ENCODE peak calls at places on chromosome 15, in five cellular contexts. One of them, this sample, is unnamed.

GRCh38 chr15:51782357-51782896 is 31.0 kb downstream of the TMOD2 start:
- DNase-seq in CD4-positive, alpha-beta memory T cell: no peak
- DNase-seq in stomach: no peak
- DNase-seq in K562: peak; percentile 41
- DNase-seq in GM12865: peak; percentile 14
- DNase-seq in this sample: no peak

GRCh38 chr15:87567399-87567798 is 689.1 kb downstream of the NTRK3 start:
- DNase-seq in K562: no peak
- DNase-seq in stomach: no peak
- DNase-seq in GM12865: no peak
- DNase-seq in CD4-positive, alpha-beta memory T cell: no peak
- DNase-seq in this sample: no peak

GRCh38 chr15:63454812-63455211 is 49.6 kb upstream of the USP3 start:
- DNase-seq in CD4-positive, alpha-beta memory T cell: no peak
- DNase-seq in K562: no peak
- DNase-seq in stomach: no peak
- DNase-seq in GM12865: no peak
- DNase-seq in this sample: no peak

GRCh38 chr15:42392309-42393024 is 33.2 kb downstream of the CAPN3 start:
- DNase-seq in CD4-positive, alpha-beta memory T cell: no peak
- DNase-seq in stomach: peak; percentile 9
- DNase-seq in K562: no peak
- DNase-seq in GM12865: no peak
- DNase-seq in this sample: no peak

GRCh38 chr15:69224383-69224782 is 63.9 kb downstream of the GLCE start:
- DNase-seq in GM12865: no peak
- DNase-seq in stomach: peak; percentile 58
- DNase-seq in K562: no peak
- DNase-seq in CD4-positive, alpha-beta memory T cell: no peak
- DNase-seq in this sample: no peak

GRCh38 chr15:42608110-42608531 is 32.7 kb downstream of the STARD9 start:
- DNase-seq in GM12865: peak; percentile 72
- DNase-seq in K562: no peak
- DNase-seq in stomach: no peak
- DNase-seq in CD4-positive, alpha-beta memory T cell: peak; percentile 56
- DNase-seq in this sample: peak; percentile 34

GRCh38 chr15:73865904-73866303 is 7.5 kb upstream of the TBC1D21 start:
- DNase-seq in stomach: peak; percentile 7
- DNase-seq in GM12865: no peak
- DNase-seq in K562: no peak
- DNase-seq in CD4-positive, alpha-beta memory T cell: no peak
- DNase-seq in this sample: no peak

GRCh38 chr15:69794643-69795461 is 302.9 kb downstream of the TLE3 start:
- DNase-seq in GM12865: no peak
- DNase-seq in CD4-positive, alpha-beta memory T cell: no peak
- DNase-seq in K562: no peak
- DNase-seq in stomach: no peak
- DNase-seq in this sample: peak; percentile 34

GRCh38 chr15:70035719-70036077 is 62.0 kb downstream of the TLE3 start:
- DNase-seq in K562: no peak
- DNase-seq in GM12865: peak; percentile 90
- DNase-seq in CD4-positive, alpha-beta memory T cell: no peak
- DNase-seq in stomach: no peak
- DNase-seq in this sample: no peak

GRCh38 chr15:88454867-88455810 is 12.0 kb downstream of the MRPL46 start:
- DNase-seq in GM12865: peak; percentile 68
- DNase-seq in K562: peak; percentile 57
- DNase-seq in stomach: peak; percentile 67
- DNase-seq in CD4-positive, alpha-beta memory T cell: no peak
- DNase-seq in this sample: peak; percentile 82

GRCh38 chr15:40767838-40768491 is 1.8 kb upstream of the C15orf62 start:
- DNase-seq in GM12865: no peak
- DNase-seq in stomach: no peak
- DNase-seq in CD4-positive, alpha-beta memory T cell: no peak
- DNase-seq in K562: no peak
- DNase-seq in this sample: no peak

GRCh38 chr15:40770147-40770721 is 454 bp downstream of the C15orf62 start:
- DNase-seq in CD4-positive, alpha-beta memory T cell: no peak
- DNase-seq in GM12865: no peak
- DNase-seq in stomach: peak; percentile 59
- DNase-seq in K562: no peak
- DNase-seq in this sample: no peak

GRCh38 chr15:40769310-40770146 is at the start of gene C15orf62:
- DNase-seq in K562: no peak
- DNase-seq in stomach: peak; percentile 73
- DNase-seq in GM12865: peak; percentile 76
- DNase-seq in CD4-positive, alpha-beta memory T cell: peak; percentile 48
- DNase-seq in this sample: peak; percentile 34

GRCh38 chr15:40766906-40767837 is 2.6 kb upstream of the C15orf62 start:
- DNase-seq in CD4-positive, alpha-beta memory T cell: no peak
- DNase-seq in GM12865: no peak
- DNase-seq in stomach: no peak
- DNase-seq in K562: no peak
- DNase-seq in this sample: peak; percentile 45

GRCh38 chr15:40768492-40769309 is 1.1 kb upstream of the C15orf62 start:
- DNase-seq in stomach: peak; percentile 53
- DNase-seq in GM12865: peak; percentile 34
- DNase-seq in K562: no peak
- DNase-seq in CD4-positive, alpha-beta memory T cell: no peak
- DNase-seq in this sample: no peak
- H3K4me3 ChIP-seq in stomach: no peak overlapping the region
- H3K4me3 ChIP-seq in GM12865: peak overlapping the region; percentile 18
- H3K4me3 ChIP-seq in K562: no peak overlapping the region
- H3K4me3 ChIP-seq in CD4-positive, alpha-beta memory T cell: no peak overlapping the region
- H3K4me3 ChIP-seq in this sample: no peak overlapping the region

GRCh38 chr15:78641876-78642275 is 866 bp upstream of the CHRNB4 start:
- DNase-seq in K562: no peak
- DNase-seq in stomach: no peak
- DNase-seq in GM12865: no peak
- DNase-seq in CD4-positive, alpha-beta memory T cell: no peak
- DNase-seq in this sample: no peak
- H3K4me3 ChIP-seq in K562: no peak overlapping the region
- H3K4me3 ChIP-seq in stomach: no peak overlapping the region
- H3K4me3 ChIP-seq in GM12865: no peak overlapping the region
- H3K4me3 ChIP-seq in CD4-positive, alpha-beta memory T cell: no peak overlapping the region
- H3K4me3 ChIP-seq in this sample: no peak overlapping the region

GRCh38 chr15:29162411-29162810 is 107.2 kb downstream of the NSMCE3 start:
- DNase-seq in GM12865: no peak
- DNase-seq in K562: no peak
- DNase-seq in CD4-positive, alpha-beta memory T cell: no peak
- DNase-seq in stomach: no peak
- DNase-seq in this sample: no peak

GRCh38 chr15:29156521-29156920 is 113.1 kb downstream of the NSMCE3 start:
- DNase-seq in stomach: no peak
- DNase-seq in K562: no peak
- DNase-seq in GM12865: no peak
- DNase-seq in CD4-positive, alpha-beta memory T cell: no peak
- DNase-seq in this sample: no peak

DNA sequence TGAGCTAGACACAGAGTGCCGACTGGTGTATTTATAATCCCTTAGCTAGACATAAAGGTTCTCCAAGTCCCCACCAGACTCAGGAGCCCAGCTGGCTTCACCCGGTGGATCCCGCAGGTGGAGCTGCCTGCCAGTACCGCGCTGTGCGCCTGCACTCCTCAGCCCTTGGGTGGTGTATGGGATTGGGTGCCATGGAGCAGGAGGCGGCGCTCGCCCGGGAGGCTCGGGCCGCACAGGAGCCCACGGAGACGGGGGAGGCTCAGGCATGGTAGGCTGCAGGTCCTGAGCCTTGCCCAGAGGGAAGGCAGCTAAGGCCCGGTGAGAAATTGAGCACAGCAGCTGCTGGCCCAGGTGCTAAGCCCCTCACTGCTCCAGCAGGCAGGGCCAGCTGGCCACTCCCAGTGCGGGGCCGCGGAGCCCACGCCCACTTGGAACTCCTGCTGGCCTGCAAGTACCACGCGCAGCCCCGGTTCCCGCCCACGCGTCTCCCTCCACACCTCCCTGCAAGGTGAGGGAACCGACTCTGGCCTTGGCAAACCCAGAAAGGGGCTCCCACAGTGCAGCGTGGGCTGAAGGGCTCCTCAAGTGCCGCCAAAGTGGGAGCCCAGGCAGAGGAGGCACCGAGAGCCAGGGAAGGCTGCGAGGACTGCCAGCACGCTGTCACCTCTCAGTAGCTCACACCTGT is 109.7 kb downstream of the NSMCE3 start:
- DNase-seq in GM12865: no peak
- DNase-seq in stomach: no peak
- DNase-seq in CD4-positive, alpha-beta memory T cell: no peak
- DNase-seq in K562: no peak
- DNase-seq in this sample: no peak
- H3K4me3 ChIP-seq in GM12865: no peak overlapping the region
- H3K4me3 ChIP-seq in stomach: no peak overlapping the region
- H3K4me3 ChIP-seq in CD4-positive, alpha-beta memory T cell: no peak overlapping the region
- H3K4me3 ChIP-seq in K562: no peak overlapping the region
- H3K4me3 ChIP-seq in this sample: no peak overlapping the region

GRCh38 chr15:64699767-64700388 is 75.5 kb downstream of the RBPMS2 start:
- DNase-seq in K562: no peak
- DNase-seq in CD4-positive, alpha-beta memory T cell: no peak
- DNase-seq in GM12865: no peak
- DNase-seq in stomach: peak; percentile 30
- DNase-seq in this sample: peak; percentile 76

GRCh38 chr15:64703632-64703959 is 71.8 kb downstream of the RBPMS2 start:
- DNase-seq in GM12865: no peak
- DNase-seq in CD4-positive, alpha-beta memory T cell: no peak
- DNase-seq in stomach: no peak
- DNase-seq in K562: no peak
- DNase-seq in this sample: no peak

GRCh38 chr15:64702816-64703631 is 72.4 kb downstream of the RBPMS2 start:
- DNase-seq in CD4-positive, alpha-beta memory T cell: peak; percentile 93
- DNase-seq in GM12865: peak; percentile 95
- DNase-seq in K562: peak; percentile 99
- DNase-seq in stomach: peak; percentile 98
- DNase-seq in this sample: peak; percentile 98

GRCh38 chr15:64701482-64701881 is 73.9 kb downstream of the RBPMS2 start:
- DNase-seq in GM12865: no peak
- DNase-seq in K562: no peak
- DNase-seq in stomach: no peak
- DNase-seq in CD4-positive, alpha-beta memory T cell: no peak
- DNase-seq in this sample: no peak

DNA sequence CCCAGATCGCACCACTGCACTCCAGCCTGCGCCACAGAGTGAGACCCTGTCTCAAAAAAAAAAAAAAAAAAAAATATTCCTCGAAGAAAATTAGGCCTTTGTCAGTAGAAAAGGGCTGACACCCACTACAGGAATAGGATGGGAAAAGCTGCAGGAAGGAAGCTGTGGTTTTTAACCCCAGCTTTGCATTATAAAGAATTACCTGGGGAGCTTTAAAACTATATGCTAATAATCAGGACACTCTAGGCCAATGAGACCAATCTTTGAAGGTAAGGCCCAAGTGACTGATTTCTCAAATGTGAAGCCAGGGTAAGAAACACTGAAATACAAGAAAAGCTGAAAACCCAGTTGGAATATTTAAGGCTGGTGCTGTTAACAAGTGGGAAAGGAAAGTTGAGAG is 74.3 kb downstream of the RBPMS2 start:
- DNase-seq in CD4-positive, alpha-beta memory T cell: no peak
- DNase-seq in K562: no peak
- DNase-seq in GM12865: no peak
- DNase-seq in stomach: no peak
- DNase-seq in this sample: no peak
- H3K4me3 ChIP-seq in CD4-positive, alpha-beta memory T cell: no peak overlapping the region
- H3K4me3 ChIP-seq in K562: no peak overlapping the region
- H3K4me3 ChIP-seq in GM12865: peak overlapping the region; percentile 99
- H3K4me3 ChIP-seq in stomach: peak overlapping the region; percentile 93
- H3K4me3 ChIP-seq in this sample: peak overlapping the region; percentile 83

GRCh38 chr15:99014803-99015676 is 7.4 kb upstream of the PGPEP1L start:
- DNase-seq in CD4-positive, alpha-beta memory T cell: no peak
- DNase-seq in GM12865: peak; percentile 89
- DNase-seq in K562: peak; percentile 53
- DNase-seq in stomach: peak; percentile 80
- DNase-seq in this sample: peak; percentile 90
- H3K4me3 ChIP-seq in CD4-positive, alpha-beta memory T cell: no peak overlapping the region
- H3K4me3 ChIP-seq in GM12865: peak overlapping the region; percentile 66
- H3K4me3 ChIP-seq in K562: peak overlapping the region; percentile 44
- H3K4me3 ChIP-seq in stomach: peak overlapping the region; percentile 63
- H3K4me3 ChIP-seq in this sample: peak overlapping the region; percentile 48

GRCh38 chr15:57398336-57398735 is 22.0 kb downstream of the CGNL1 start:
- DNase-seq in GM12865: no peak
- DNase-seq in stomach: no peak
- DNase-seq in CD4-positive, alpha-beta memory T cell: no peak
- DNase-seq in K562: no peak
- DNase-seq in this sample: no peak
- H3K4me3 ChIP-seq in GM12865: no peak overlapping the region
- H3K4me3 ChIP-seq in stomach: no peak overlapping the region
- H3K4me3 ChIP-seq in CD4-positive, alpha-beta memory T cell: no peak overlapping the region
- H3K4me3 ChIP-seq in K562: no peak overlapping the region
- H3K4me3 ChIP-seq in this sample: no peak overlapping the region

GRCh38 chr15:101188517-101189340 is 63.1 kb downstream of the CHSY1 start:
- DNase-seq in stomach: peak; percentile 58
- DNase-seq in K562: no peak
- DNase-seq in GM12865: peak; percentile 51
- DNase-seq in CD4-positive, alpha-beta memory T cell: no peak
- DNase-seq in this sample: peak; percentile 90
- H3K4me3 ChIP-seq in stomach: peak overlapping the region; percentile 38
- H3K4me3 ChIP-seq in K562: no peak overlapping the region
- H3K4me3 ChIP-seq in GM12865: peak overlapping the region; percentile 21
- H3K4me3 ChIP-seq in CD4-positive, alpha-beta memory T cell: no peak overlapping the region
- H3K4me3 ChIP-seq in this sample: no peak overlapping the region

DNA sequence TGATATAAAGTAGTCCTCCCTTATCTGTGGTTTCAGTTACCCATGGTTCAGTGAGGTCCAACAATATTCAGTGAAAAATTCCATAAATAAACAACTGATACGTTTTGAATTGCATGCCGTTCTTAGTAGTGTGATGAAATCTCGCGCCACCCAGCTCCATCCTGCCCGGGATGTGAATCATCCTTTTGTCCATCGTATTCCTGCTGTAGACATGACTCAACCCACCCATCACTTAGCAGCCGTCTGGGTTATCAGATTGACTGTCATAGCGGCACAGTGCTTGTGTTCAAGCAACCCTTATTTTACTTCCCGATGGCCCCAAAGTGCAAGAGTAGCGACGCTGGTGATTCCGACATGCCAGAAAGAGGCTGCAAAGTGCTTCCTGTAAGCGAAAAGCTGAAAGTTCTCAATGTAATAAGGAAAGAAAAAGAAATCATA is 48.0 kb upstream of the MEX3B start:
- DNase-seq in K562: peak; percentile 41
- DNase-seq in CD4-positive, alpha-beta memory T cell: no peak
- DNase-seq in stomach: no peak
- DNase-seq in GM12865: no peak
- DNase-seq in this sample: peak; percentile 94
- H3K4me3 ChIP-seq in K562: peak overlapping the region; percentile 9
- H3K4me3 ChIP-seq in CD4-positive, alpha-beta memory T cell: no peak overlapping the region
- H3K4me3 ChIP-seq in stomach: no peak overlapping the region
- H3K4me3 ChIP-seq in GM12865: no peak overlapping the region
- H3K4me3 ChIP-seq in this sample: no peak overlapping the region